ENCODE peak calls at places on chromosomes 2 and 18, in five cellular contexts. J, U, K, H and B are unnamed samples.

GRCh38 chr2:17979707-17980106 is 101.2 kb downstream of the KCNS3 start:
- DNase-seq in J (no peak), U (no peak), K (peak), H (no peak), B (no peak)

GRCh38 chr2:173623411-173624076 is 268.9 kb downstream of the CDCA7 start:
- DNase-seq in J (no peak), U (no peak), K (peak), H (no peak), B (no peak)

GRCh38 chr2:234512884-234513669 is 16.2 kb upstream of the ARL4C start:
- DNase-seq in J (no peak), U (no peak), K (no peak), H (no peak), B (no peak)

GRCh38 chr2:64644240-64645013 is 9.3 kb downstream of the SERTAD2 start:
- DNase-seq in J (peak), U (no peak), K (no peak), H (peak), B (peak)

GRCh38 chr2:190659553-190659952 is 10.7 kb downstream of the NAB1 start:
- DNase-seq in J (no peak), U (no peak), K (no peak), H (no peak), B (no peak)

GRCh38 chr18:43622024-43622423 is 344.7 kb upstream of the SYT4 start:
- DNase-seq in J (no peak), U (no peak), K (no peak), H (no peak), B (no peak)

GRCh38 chr2:1865716-1866234 is 121.5 kb upstream of the PXDN start:
- DNase-seq in J (no peak), U (no peak), K (no peak), H (no peak), B (no peak)

GRCh38 chr2:133194068-133194655 is 374.1 kb downstream of the NCKAP5 start:
- DNase-seq in J (no peak), U (no peak), K (no peak), H (no peak), B (no peak)

GRCh38 chr2:151552287-151552686 is 142.6 kb downstream of the RIF1 start:
- DNase-seq in J (no peak), U (no peak), K (no peak), H (no peak), B (no peak)

GRCh38 chr2:109644571-109645275 is 30.6 kb downstream of the SOWAHC start:
- DNase-seq in J (peak), U (no peak), K (no peak), H (no peak), B (peak)

GRCh38 chr2:237895544-237896506 is 36.4 kb downstream of the RAMP1 start:
- DNase-seq in J (no peak), U (no peak), K (no peak), H (no peak), B (peak)

GRCh38 chr18:31102020-31102684 is at the start of gene DSC2:
- DNase-seq in J (peak), U (no peak), K (no peak), H (peak), B (peak)

GRCh38 chr18:40866013-40866644 is 1088.9 kb upstream of the PIK3C3 start:
- DNase-seq in J (no peak), U (no peak), K (no peak), H (no peak), B (no peak)

GRCh38 chr2:20573611-20574422 is 77.1 kb downstream of the HS1BP3 start:
- DNase-seq in J (no peak), U (no peak), K (no peak), H (no peak), B (peak)

GRCh38 chr2:88873620-88874019 is 182.1 kb downstream of the RPIA start:
- DNase-seq in J (no peak), U (no peak), K (no peak), H (no peak), B (no peak)

GRCh38 chr2:144137705-144138428 is 382.1 kb downstream of the ZEB2 start:
- DNase-seq in J (peak), U (no peak), K (no peak), H (no peak), B (no peak)

GRCh38 chr2:196159223-196159892 is 12.0 kb downstream of the STK17B start:
- DNase-seq in J (no peak), U (no peak), K (no peak), H (no peak), B (no peak)

GRCh38 chr18:48680871-48681270 is 142.0 kb downstream of the CTIF start:
- DNase-seq in J (no peak), U (no peak), K (no peak), H (no peak), B (no peak)

GRCh38 chr2:127197475-127198385 is 22.4 kb downstream of the CYP27C1 start:
- DNase-seq in J (peak), U (peak), K (peak), H (peak), B (peak)

GRCh38 chr2:45684756-45685155 is 33.3 kb downstream of the PRKCE start:
- DNase-seq in J (no peak), U (no peak), K (no peak), H (no peak), B (no peak)

GRCh38 chr18:12470382-12471090 is 62.8 kb downstream of the PRELID3A start:
- DNase-seq in J (no peak), U (no peak), K (no peak), H (no peak), B (no peak)

GRCh38 chr2:204360218-204361007 is 184.9 kb upstream of the PARD3B start:
- DNase-seq in J (no peak), U (no peak), K (no peak), H (no peak), B (no peak)

GRCh38 chr2:41414486-41415230 is 633.2 kb upstream of the PKDCC start:
- DNase-seq in J (peak), U (peak), K (no peak), H (no peak), B (no peak)

GRCh38 chr18:54043484-54044256 is 180.8 kb downstream of the MBD2 start:
- DNase-seq in J (no peak), U (no peak), K (no peak), H (no peak), B (no peak)

GRCh38 chr18:63881851-63882250 is 5.7 kb upstream of the SERPINB2 start:
- DNase-seq in J (no peak), U (no peak), K (no peak), H (no peak), B (no peak)

GRCh38 chr2:166246901-166247300 is 119.1 kb upstream of the SCN1A start:
- DNase-seq in J (no peak), U (no peak), K (no peak), H (no peak), B (no peak)

GRCh38 chr2:95149397-95149984 is 10.2 kb downstream of the ZNF514 start:
- DNase-seq in J (no peak), U (no peak), K (no peak), H (no peak), B (no peak)

GRCh38 chr2:114857196-114857595 is 414.8 kb downstream of the DPP10 start:
- DNase-seq in J (no peak), U (no peak), K (peak), H (no peak), B (no peak)

DNA sequence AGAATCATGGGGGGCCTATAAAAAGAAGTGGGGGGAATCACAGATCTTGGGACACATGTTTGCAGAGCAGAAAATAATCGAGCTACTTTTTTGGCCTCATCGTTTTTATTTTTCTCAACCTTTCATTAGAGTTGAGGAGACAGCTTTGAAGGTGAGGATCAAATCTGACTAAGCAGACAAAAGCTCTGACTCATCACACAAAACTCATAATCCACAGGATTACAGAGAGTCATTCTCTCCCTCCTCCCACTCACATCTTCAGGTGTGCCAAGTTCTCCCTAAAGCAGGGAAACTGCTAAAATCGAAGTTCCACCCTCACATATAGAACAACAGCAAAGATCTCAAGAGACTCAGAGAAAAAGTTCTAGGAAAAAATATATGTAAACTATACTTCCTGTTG is 15.6 kb downstream of the BAZ2B start:
- DNase-seq in J (peak), U (no peak), K (no peak), H (no peak), B (no peak)
- TF ChIP-seq POLR2AphosphoS5 in J (no peak), U (no peak), K (no peak), H (no peak), B (no peak)

GRCh38 chr2:168997113-168997512 is 34.0 kb downstream of the ABCB11 start:
- DNase-seq in J (no peak), U (no peak), K (no peak), H (no peak), B (no peak)
- TF ChIP-seq EP300 in J (no peak), U (no peak), K (no peak), H (no peak), B (no peak)

GRCh38 chr2:27290571-27290970 is 8.3 kb downstream of the TRIM54 start:
- DNase-seq in J (no peak), U (no peak), K (no peak), H (no peak), B (no peak)
- TF ChIP-seq POLR2AphosphoS5 in J (no peak), U (no peak), K (no peak), H (no peak), B (no peak)

GRCh38 chr2:176131617-176132396 is 2.3 kb downstream of the HOXD8 start:
- DNase-seq in J (no peak), U (no peak), K (no peak), H (no peak), B (no peak)

GRCh38 chr2:176129013-176129796 is at the start of gene HOXD8:
- DNase-seq in J (no peak), U (no peak), K (no peak), H (no peak), B (peak)

GRCh38 chr2:176129825-176130152 is 284 bp downstream of the HOXD8 start:
- DNase-seq in J (no peak), U (no peak), K (no peak), H (no peak), B (peak)

GRCh38 chr2:176130917-176131616 is 1.6 kb downstream of the HOXD8 start:
- DNase-seq in J (no peak), U (no peak), K (no peak), H (no peak), B (no peak)

GRCh38 chr2:176130153-176130916 is 830 bp downstream of the HOXD8 start:
- DNase-seq in J (no peak), U (no peak), K (no peak), H (no peak), B (peak)
- TF ChIP-seq EP300 in J (no peak), U (no peak), K (no peak), H (no peak), B (no peak)

GRCh38 chr18:9803698-9804516 is 81.9 kb upstream of the TXNDC2 start:
- DNase-seq in J (no peak), U (no peak), K (no peak), H (no peak), B (peak)

GRCh38 chr18:9802175-9802747 is 83.5 kb upstream of the TXNDC2 start:
- DNase-seq in J (no peak), U (no peak), K (no peak), H (no peak), B (no peak)

GRCh38 chr18:9804517-9805104 is 81.2 kb upstream of the TXNDC2 start:
- DNase-seq in J (no peak), U (no peak), K (no peak), H (no peak), B (no peak)

GRCh38 chr18:9806905-9807304 is 78.9 kb upstream of the TXNDC2 start:
- DNase-seq in J (peak), U (no peak), K (no peak), H (no peak), B (peak)

DNA sequence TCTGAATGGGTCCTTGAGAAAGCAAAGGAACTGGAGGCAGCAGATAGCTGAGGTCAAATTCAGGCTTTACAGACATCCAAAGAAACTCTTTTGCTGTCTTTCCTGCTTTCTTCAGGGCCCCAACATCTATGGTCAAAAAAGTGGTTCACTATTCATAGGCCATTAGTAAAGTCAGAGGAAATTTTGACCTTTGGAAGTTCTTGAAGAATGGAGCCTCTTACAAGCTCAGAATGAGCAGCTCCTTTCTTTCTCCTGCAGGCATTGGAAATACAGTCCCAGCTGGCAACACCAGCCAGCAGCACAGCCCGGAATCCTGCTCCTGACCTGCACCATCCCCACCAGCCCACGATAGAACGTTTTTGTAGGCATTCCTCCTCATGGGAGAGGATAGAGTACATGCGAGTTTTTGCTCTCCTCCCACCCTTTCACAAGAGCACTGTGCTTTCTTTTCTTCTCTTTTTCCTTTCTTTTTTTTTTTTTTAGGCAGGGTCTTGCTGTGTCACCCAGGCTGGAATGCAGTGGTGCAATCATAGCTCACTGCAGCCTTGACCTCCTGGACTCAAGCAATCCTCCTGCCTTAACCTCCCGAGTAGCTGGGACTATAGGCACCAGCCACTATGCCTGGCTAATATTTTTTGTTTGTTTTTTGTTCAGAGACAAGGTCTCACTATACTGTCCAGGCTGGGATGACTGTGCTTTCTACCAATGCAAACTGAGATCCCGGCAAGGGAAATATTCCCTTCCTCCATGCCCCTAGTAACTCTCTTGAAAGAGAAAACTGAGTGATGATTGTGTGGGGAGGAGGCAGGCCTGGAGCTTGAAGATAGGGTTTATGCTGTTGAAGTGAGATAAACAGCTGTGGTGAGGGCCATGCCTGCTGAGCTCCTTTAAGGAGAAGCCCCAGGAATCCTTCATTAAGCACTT is 82.7 kb upstream of the TXNDC2 start:
- DNase-seq in J (peak), U (no peak), K (no peak), H (no peak), B (no peak)
- TF ChIP-seq POLR2AphosphoS5 in J (no peak), U (no peak), K (no peak), H (no peak), B (no peak)